ENCODE peak calls at places on chromosomes 16 and 17, in ten cellular contexts. One of them, this sample, is unnamed.

GRCh38 chr16:63702981-63703590 is 1418.8 kb downstream of the CDH11 start:
- DNase-seq in T-cell: no peak
- DNase-seq in NCI-H774: no peak
- DNase-seq in astrocyte of the cerebellum: no peak
- DNase-seq in neural crest cell: no peak
- DNase-seq in activated naive CD8-positive, alpha-beta T cell treated with anti-CD3 and anti-CD28 coated beads, Interleukin-2, amount 10 ng/mL, durations not matched to agents 7 days and 5 days: no peak
- DNase-seq in upper lobe of right lung: no peak
- DNase-seq in fibroblast of lung: no peak
- DNase-seq in CD8-positive, alpha-beta T cell: no peak
- DNase-seq in NB4: no peak
- DNase-seq in this sample: no peak

GRCh38 chr17:10032142-10032541 is 127.1 kb upstream of the RCVRN start:
- DNase-seq in T-cell: no peak
- DNase-seq in NCI-H774: no peak
- DNase-seq in astrocyte of the cerebellum: no peak
- DNase-seq in neural crest cell: no peak
- DNase-seq in activated naive CD8-positive, alpha-beta T cell treated with anti-CD3 and anti-CD28 coated beads, Interleukin-2, amount 10 ng/mL, durations not matched to agents 7 days and 5 days: no peak
- DNase-seq in upper lobe of right lung: no peak
- DNase-seq in fibroblast of lung: no peak
- DNase-seq in CD8-positive, alpha-beta T cell: no peak
- DNase-seq in NB4: no peak
- DNase-seq in this sample: no peak

GRCh38 chr17:27283057-27283456 is 10.9 kb upstream of the WSB1 start:
- DNase-seq in T-cell: no peak
- DNase-seq in NCI-H774: no peak
- DNase-seq in astrocyte of the cerebellum: no peak
- DNase-seq in neural crest cell: no peak
- DNase-seq in activated naive CD8-positive, alpha-beta T cell treated with anti-CD3 and anti-CD28 coated beads, Interleukin-2, amount 10 ng/mL, durations not matched to agents 7 days and 5 days: no peak
- DNase-seq in upper lobe of right lung: no peak
- DNase-seq in fibroblast of lung: no peak
- DNase-seq in CD8-positive, alpha-beta T cell: no peak
- DNase-seq in NB4: no peak
- DNase-seq in this sample: no peak

GRCh38 chr16:70437582-70438324 is 1.1 kb downstream of the ST3GAL2 start:
- DNase-seq in T-cell: no peak
- DNase-seq in NCI-H774: no peak
- DNase-seq in astrocyte of the cerebellum: peak
- DNase-seq in neural crest cell: no peak
- DNase-seq in activated naive CD8-positive, alpha-beta T cell treated with anti-CD3 and anti-CD28 coated beads, Interleukin-2, amount 10 ng/mL, durations not matched to agents 7 days and 5 days: no peak
- DNase-seq in upper lobe of right lung: no peak
- DNase-seq in fibroblast of lung: peak
- DNase-seq in CD8-positive, alpha-beta T cell: no peak
- DNase-seq in NB4: peak
- DNase-seq in this sample: no peak

GRCh38 chr16:3027983-3028715 is 4.3 kb downstream of the THOC6 start:
- DNase-seq in T-cell: peak
- DNase-seq in NCI-H774: peak
- DNase-seq in astrocyte of the cerebellum: peak
- DNase-seq in neural crest cell: peak
- DNase-seq in activated naive CD8-positive, alpha-beta T cell treated with anti-CD3 and anti-CD28 coated beads, Interleukin-2, amount 10 ng/mL, durations not matched to agents 7 days and 5 days: peak
- DNase-seq in upper lobe of right lung: peak
- DNase-seq in fibroblast of lung: peak
- DNase-seq in CD8-positive, alpha-beta T cell: peak
- DNase-seq in NB4: peak
- DNase-seq in this sample: peak

GRCh38 chr17:930258-930657 is 49.3 kb downstream of the NXN start:
- DNase-seq in T-cell: no peak
- DNase-seq in NCI-H774: no peak
- DNase-seq in astrocyte of the cerebellum: no peak
- DNase-seq in neural crest cell: no peak
- DNase-seq in activated naive CD8-positive, alpha-beta T cell treated with anti-CD3 and anti-CD28 coated beads, Interleukin-2, amount 10 ng/mL, durations not matched to agents 7 days and 5 days: no peak
- DNase-seq in upper lobe of right lung: no peak
- DNase-seq in fibroblast of lung: no peak
- DNase-seq in CD8-positive, alpha-beta T cell: no peak
- DNase-seq in NB4: no peak
- DNase-seq in this sample: no peak

GRCh38 chr17:45255358-45255757 is 6.5 kb downstream of the SPATA32 start:
- DNase-seq in T-cell: no peak
- DNase-seq in NCI-H774: no peak
- DNase-seq in astrocyte of the cerebellum: no peak
- DNase-seq in neural crest cell: no peak
- DNase-seq in activated naive CD8-positive, alpha-beta T cell treated with anti-CD3 and anti-CD28 coated beads, Interleukin-2, amount 10 ng/mL, durations not matched to agents 7 days and 5 days: no peak
- DNase-seq in upper lobe of right lung: no peak
- DNase-seq in fibroblast of lung: no peak
- DNase-seq in CD8-positive, alpha-beta T cell: no peak
- DNase-seq in NB4: no peak
- DNase-seq in this sample: no peak

GRCh38 chr17:67982034-67982640 is 14.1 kb downstream of the C17orf58 start:
- DNase-seq in T-cell: no peak
- DNase-seq in NCI-H774: no peak
- DNase-seq in astrocyte of the cerebellum: no peak
- DNase-seq in neural crest cell: no peak
- DNase-seq in activated naive CD8-positive, alpha-beta T cell treated with anti-CD3 and anti-CD28 coated beads, Interleukin-2, amount 10 ng/mL, durations not matched to agents 7 days and 5 days: no peak
- DNase-seq in upper lobe of right lung: no peak
- DNase-seq in fibroblast of lung: peak
- DNase-seq in CD8-positive, alpha-beta T cell: no peak
- DNase-seq in NB4: no peak
- DNase-seq in this sample: no peak

GRCh38 chr17:2948721-2949468 is 114.5 kb downstream of the OR1D5 start:
- DNase-seq in T-cell: no peak
- DNase-seq in NCI-H774: no peak
- DNase-seq in astrocyte of the cerebellum: no peak
- DNase-seq in neural crest cell: no peak
- DNase-seq in activated naive CD8-positive, alpha-beta T cell treated with anti-CD3 and anti-CD28 coated beads, Interleukin-2, amount 10 ng/mL, durations not matched to agents 7 days and 5 days: no peak
- DNase-seq in upper lobe of right lung: peak
- DNase-seq in fibroblast of lung: no peak
- DNase-seq in CD8-positive, alpha-beta T cell: no peak
- DNase-seq in NB4: no peak
- DNase-seq in this sample: no peak

GRCh38 chr17:72120878-72121163 is at the start of gene SOX9:
- DNase-seq in T-cell: no peak
- DNase-seq in NCI-H774: peak
- DNase-seq in astrocyte of the cerebellum: peak
- DNase-seq in neural crest cell: peak
- DNase-seq in activated naive CD8-positive, alpha-beta T cell treated with anti-CD3 and anti-CD28 coated beads, Interleukin-2, amount 10 ng/mL, durations not matched to agents 7 days and 5 days: no peak
- DNase-seq in upper lobe of right lung: peak
- DNase-seq in fibroblast of lung: peak
- DNase-seq in CD8-positive, alpha-beta T cell: no peak
- DNase-seq in NB4: no peak
- DNase-seq in this sample: peak

GRCh38 chr16:79929260-79929977 is 328.9 kb upstream of the MAF start:
- DNase-seq in T-cell: no peak
- DNase-seq in NCI-H774: no peak
- DNase-seq in astrocyte of the cerebellum: no peak
- DNase-seq in neural crest cell: no peak
- DNase-seq in activated naive CD8-positive, alpha-beta T cell treated with anti-CD3 and anti-CD28 coated beads, Interleukin-2, amount 10 ng/mL, durations not matched to agents 7 days and 5 days: no peak
- DNase-seq in upper lobe of right lung: no peak
- DNase-seq in fibroblast of lung: peak
- DNase-seq in CD8-positive, alpha-beta T cell: no peak
- DNase-seq in NB4: no peak
- DNase-seq in this sample: no peak

This sample was measured in fibroblast of the conjunctiva.